ENCODE peak calls at places on chromosomes 13 and 19, in six cellular contexts. One of them, this sample, is unnamed.
A peak's percentile ranks its signal among the peaks of the same experiment; 100 is the strongest.

GRCh38 chr19:41222240-41222639 is 3.2 kb downstream of the AXL start:
- DNase-seq in Peyer's patch: no peak
- DNase-seq in stimulated activated CD4-positive, alpha-beta T cell treated with anti-CD3 and anti-CD28 coated beads, TNF-alpha, amount 100 ng/mL, for 24 hours: no peak
- DNase-seq in epithelial cell of esophagus: no peak
- DNase-seq in kidney tubule cell: no peak
- DNase-seq in EL: no peak
- DNase-seq in this sample: no peak

GRCh38 chr13:87122551-87122950 is 548.6 kb upstream of the SLITRK5 start:
- DNase-seq in EL: no peak
- DNase-seq in stimulated activated CD4-positive, alpha-beta T cell treated with anti-CD3 and anti-CD28 coated beads, TNF-alpha, amount 100 ng/mL, for 24 hours: no peak
- DNase-seq in epithelial cell of esophagus: peak; percentile 43
- DNase-seq in Peyer's patch: no peak
- DNase-seq in kidney tubule cell: peak; percentile 70
- DNase-seq in this sample: no peak

GRCh38 chr19:45514376-45515051 is 7.2 kb downstream of the VASP start:
- DNase-seq in stimulated activated CD4-positive, alpha-beta T cell treated with anti-CD3 and anti-CD28 coated beads, TNF-alpha, amount 100 ng/mL, for 24 hours: no peak
- DNase-seq in EL: no peak
- DNase-seq in epithelial cell of esophagus: no peak
- DNase-seq in Peyer's patch: peak; percentile 95
- DNase-seq in kidney tubule cell: no peak
- DNase-seq in this sample: peak; percentile 42

GRCh38 chr19:17938092-17938845 is 5.5 kb downstream of the CCDC124 start:
- DNase-seq in EL: peak; percentile 87
- DNase-seq in epithelial cell of esophagus: peak; percentile 94
- DNase-seq in stimulated activated CD4-positive, alpha-beta T cell treated with anti-CD3 and anti-CD28 coated beads, TNF-alpha, amount 100 ng/mL, for 24 hours: peak; percentile 68
- DNase-seq in Peyer's patch: peak; percentile 86
- DNase-seq in kidney tubule cell: peak; percentile 94
- DNase-seq in this sample: peak; percentile 56

GRCh38 chr13:42041684-42042035 is 6.8 kb upstream of the DGKH start:
- DNase-seq in Peyer's patch: peak; percentile 69
- DNase-seq in stimulated activated CD4-positive, alpha-beta T cell treated with anti-CD3 and anti-CD28 coated beads, TNF-alpha, amount 100 ng/mL, for 24 hours: no peak
- DNase-seq in kidney tubule cell: peak; percentile 74
- DNase-seq in EL: peak; percentile 71
- DNase-seq in epithelial cell of esophagus: peak; percentile 50
- DNase-seq in this sample: peak; percentile 43

GRCh38 chr13:36834299-36834698 is 15.3 kb downstream of the RFXAP start:
- DNase-seq in stimulated activated CD4-positive, alpha-beta T cell treated with anti-CD3 and anti-CD28 coated beads, TNF-alpha, amount 100 ng/mL, for 24 hours: no peak
- DNase-seq in kidney tubule cell: peak; percentile 29
- DNase-seq in epithelial cell of esophagus: peak; percentile 19
- DNase-seq in EL: no peak
- DNase-seq in Peyer's patch: no peak
- DNase-seq in this sample: no peak

GRCh38 chr19:36819130-36819630 is 19.0 kb downstream of the ZNF790 start:
- DNase-seq in epithelial cell of esophagus: no peak
- DNase-seq in stimulated activated CD4-positive, alpha-beta T cell treated with anti-CD3 and anti-CD28 coated beads, TNF-alpha, amount 100 ng/mL, for 24 hours: no peak
- DNase-seq in EL: no peak
- DNase-seq in kidney tubule cell: no peak
- DNase-seq in Peyer's patch: no peak
- DNase-seq in this sample: no peak

GRCh38 chr13:94590744-94591143 is 5.2 kb downstream of the TGDS start:
- DNase-seq in EL: no peak
- DNase-seq in stimulated activated CD4-positive, alpha-beta T cell treated with anti-CD3 and anti-CD28 coated beads, TNF-alpha, amount 100 ng/mL, for 24 hours: no peak
- DNase-seq in epithelial cell of esophagus: no peak
- DNase-seq in kidney tubule cell: no peak
- DNase-seq in Peyer's patch: no peak
- DNase-seq in this sample: no peak

GRCh38 chr13:62678039-62678438 is 1262.4 kb upstream of the PCDH20 start:
- DNase-seq in kidney tubule cell: no peak
- DNase-seq in EL: no peak
- DNase-seq in epithelial cell of esophagus: no peak
- DNase-seq in stimulated activated CD4-positive, alpha-beta T cell treated with anti-CD3 and anti-CD28 coated beads, TNF-alpha, amount 100 ng/mL, for 24 hours: no peak
- DNase-seq in Peyer's patch: no peak
- DNase-seq in this sample: no peak

GRCh38 chr13:79541426-79542049 is 60.6 kb downstream of the NDFIP2 start:
- DNase-seq in epithelial cell of esophagus: peak; percentile 69
- DNase-seq in kidney tubule cell: peak; percentile 72
- DNase-seq in stimulated activated CD4-positive, alpha-beta T cell treated with anti-CD3 and anti-CD28 coated beads, TNF-alpha, amount 100 ng/mL, for 24 hours: no peak
- DNase-seq in Peyer's patch: no peak
- DNase-seq in EL: peak; percentile 62
- DNase-seq in this sample: peak; percentile 26

GRCh38 chr13:113040597-113041292 is 64.8 kb upstream of the F7 start:
- DNase-seq in stimulated activated CD4-positive, alpha-beta T cell treated with anti-CD3 and anti-CD28 coated beads, TNF-alpha, amount 100 ng/mL, for 24 hours: no peak
- DNase-seq in Peyer's patch: no peak
- DNase-seq in epithelial cell of esophagus: no peak
- DNase-seq in kidney tubule cell: no peak
- DNase-seq in EL: no peak
- DNase-seq in this sample: no peak

GRCh38 chr19:38665950-38666661 is 18.7 kb downstream of the ACTN4 start:
- DNase-seq in Peyer's patch: no peak
- DNase-seq in epithelial cell of esophagus: no peak
- DNase-seq in EL: peak; percentile 96
- DNase-seq in stimulated activated CD4-positive, alpha-beta T cell treated with anti-CD3 and anti-CD28 coated beads, TNF-alpha, amount 100 ng/mL, for 24 hours: no peak
- DNase-seq in kidney tubule cell: peak; percentile 62
- DNase-seq in this sample: no peak

GRCh38 chr19:35641515-35642151 is at the start of gene ETV2:
- DNase-seq in EL: peak; percentile 47
- DNase-seq in epithelial cell of esophagus: no peak
- DNase-seq in kidney tubule cell: no peak
- DNase-seq in stimulated activated CD4-positive, alpha-beta T cell treated with anti-CD3 and anti-CD28 coated beads, TNF-alpha, amount 100 ng/mL, for 24 hours: no peak
- DNase-seq in Peyer's patch: no peak
- DNase-seq in this sample: peak; percentile 73